ENCODE peak calls at places on chromosomes 7 and 10, in eight cellular contexts. O is upper lobe of left lung, C is HCT116, Y is transverse colon, T is ovary, N is heart left ventricle, H is body of pancreas, S is prostate gland. V is an unnamed sample.

GRCh38 chr10:60827791-60828488 is 49.7 kb downstream of the CDK1 start:
- DNase-seq in O (no peak), C (no peak), Y (no peak), T (no peak), N (no peak), H (peak; percentile 16), S (no peak), V (no peak)

GRCh38 chr7:45657136-45657889 is 83.1 kb downstream of the ADCY1 start:
- DNase-seq in O (peak; percentile 52), C (no peak), Y (no peak), T (no peak), N (peak; percentile 9), H (no peak), S (no peak), V (no peak)

GRCh38 chr7:79658304-79658703 is 204.8 kb upstream of the MAGI2 start:
- DNase-seq in O (no peak), C (no peak), Y (no peak), T (no peak), N (no peak), H (no peak), S (no peak), V (no peak)

GRCh38 chr7:159215053-159215452 is 70.4 kb upstream of the VIPR2 start:
- DNase-seq in O (no peak), C (no peak), Y (no peak), T (no peak), N (no peak), H (no peak), S (no peak), V (no peak)

GRCh38 chr10:5196613-5197234 is at the start of gene AKR1C4:
- DNase-seq in O (no peak), C (no peak), Y (no peak), T (no peak), N (no peak), H (no peak), S (no peak), V (no peak)

GRCh38 chr10:1642600-1643160 is 94.6 kb downstream of the ADARB2 start:
- DNase-seq in O (no peak), C (no peak), Y (no peak), T (no peak), N (no peak), H (no peak), S (no peak), V (no peak)

GRCh38 chr7:1065263-1066260 is 21.2 kb downstream of the GPR146 start:
- DNase-seq in O (peak; percentile 94), C (no peak), Y (peak; percentile 88), T (peak; percentile 88), N (peak; percentile 86), H (peak; percentile 88), S (peak; percentile 78), V (peak; percentile 76)

GRCh38 chr10:109866168-109866994 is 56.9 kb downstream of the XPNPEP1 start:
- DNase-seq in O (no peak), C (peak; percentile 6), Y (no peak), T (peak; percentile 38), N (peak; percentile 51), H (peak; percentile 23), S (no peak), V (no peak)

GRCh38 chr10:8534089-8534488 is 479.6 kb downstream of the GATA3 start:
- DNase-seq in O (no peak), C (no peak), Y (no peak), T (no peak), N (no peak), H (no peak), S (no peak), V (no peak)

GRCh38 chr7:13989138-13989943 is at the start of gene ETV1:
- DNase-seq in O (peak; percentile 82), C (no peak), Y (peak; percentile 35), T (peak; percentile 47), N (peak; percentile 75), H (peak; percentile 49), S (peak; percentile 46), V (peak; percentile 53)

GRCh38 chr10:97747573-97747972 is 10.6 kb downstream of the ZFYVE27 start:
- DNase-seq in O (no peak), C (no peak), Y (no peak), T (no peak), N (no peak), H (no peak), S (no peak), V (no peak)

GRCh38 chr7:158468225-158468624 is 119.4 kb downstream of the PTPRN2 start:
- DNase-seq in O (no peak), C (no peak), Y (no peak), T (no peak), N (no peak), H (no peak), S (no peak), V (no peak)

GRCh38 chr10:32957341-32958084 is 517 bp downstream of the ITGB1 start:
- DNase-seq in O (peak; percentile 94), C (no peak), Y (peak; percentile 50), T (peak; percentile 51), N (peak; percentile 74), H (peak; percentile 64), S (peak; percentile 47), V (peak; percentile 26)

GRCh38 chr10:33098966-33099663 is 141.1 kb upstream of the ITGB1 start:
- DNase-seq in O (no peak), C (no peak), Y (no peak), T (no peak), N (no peak), H (no peak), S (no peak), V (no peak)

GRCh38 chr7:142375710-142376313 is 118.0 kb upstream of the PRSS58 start:
- DNase-seq in O (no peak), C (peak; percentile 10), Y (no peak), T (no peak), N (no peak), H (no peak), S (no peak), V (peak; percentile 38)

GRCh38 chr10:71008150-71008549 is 119.8 kb upstream of the PCBD1 start:
- DNase-seq in O (no peak), C (no peak), Y (no peak), T (no peak), N (no peak), H (no peak), S (no peak), V (no peak)

GRCh38 chr10:71007516-71007915 is 119.2 kb upstream of the PCBD1 start:
- DNase-seq in O (no peak), C (no peak), Y (no peak), T (no peak), N (no peak), H (no peak), S (no peak), V (no peak)

GRCh38 chr10:71011141-71011540 is 122.8 kb upstream of the PCBD1 start:
- DNase-seq in O (no peak), C (no peak), Y (no peak), T (no peak), N (no peak), H (no peak), S (no peak), V (no peak)

GRCh38 chr10:71009031-71009605 is 120.8 kb upstream of the PCBD1 start:
- DNase-seq in O (no peak), C (no peak), Y (no peak), T (no peak), N (no peak), H (no peak), S (no peak), V (no peak)

GRCh38 chr10:71010730-71011129 is 122.4 kb upstream of the PCBD1 start:
- DNase-seq in O (no peak), C (no peak), Y (no peak), T (no peak), N (no peak), H (no peak), S (no peak), V (no peak)
- TF ChIP-seq CTCF in O (no peak), C (peak; percentile 24), Y (no peak), T (no peak), N (peak; percentile 10), H (no peak), S (no peak), V (no peak)

GRCh38 chr7:26192485-26193087 is 8.0 kb downstream of the HNRNPA2B1 start:
- DNase-seq in O (no peak), C (no peak), Y (peak; percentile 16), T (no peak), N (no peak), H (no peak), S (no peak), V (no peak)
- TF ChIP-seq POLR2A in O (no peak), C (no peak), Y (no peak), T (no peak), N (no peak), H (no peak), S (no peak), V (no peak)

GRCh38 chr10:279655-280054 is 144.4 kb downstream of the ZMYND11 start:
- DNase-seq in O (no peak), C (no peak), Y (no peak), T (peak; percentile 9), N (no peak), H (no peak), S (no peak), V (no peak)
- TF ChIP-seq CTCF in O (no peak), C (peak; percentile 13), Y (no peak), T (no peak), N (no peak), H (no peak), S (no peak), V (no peak)

GRCh38 chr7:156948361-156948760 is 1.2 kb upstream of the NOM1 start:
- DNase-seq in O (no peak), C (no peak), Y (no peak), T (no peak), N (no peak), H (no peak), S (no peak), V (no peak)

GRCh38 chr7:156944876-156945275 is 4.6 kb upstream of the NOM1 start:
- DNase-seq in O (no peak), C (no peak), Y (no peak), T (no peak), N (no peak), H (no peak), S (no peak), V (no peak)

GRCh38 chr7:156950381-156950858 is 908 bp downstream of the NOM1 start:
- DNase-seq in O (no peak), C (no peak), Y (no peak), T (no peak), N (no peak), H (no peak), S (no peak), V (no peak)

GRCh38 chr7:156947120-156947843 is 2.2 kb upstream of the NOM1 start:
- DNase-seq in O (no peak), C (no peak), Y (no peak), T (no peak), N (no peak), H (no peak), S (no peak), V (no peak)

DNA sequence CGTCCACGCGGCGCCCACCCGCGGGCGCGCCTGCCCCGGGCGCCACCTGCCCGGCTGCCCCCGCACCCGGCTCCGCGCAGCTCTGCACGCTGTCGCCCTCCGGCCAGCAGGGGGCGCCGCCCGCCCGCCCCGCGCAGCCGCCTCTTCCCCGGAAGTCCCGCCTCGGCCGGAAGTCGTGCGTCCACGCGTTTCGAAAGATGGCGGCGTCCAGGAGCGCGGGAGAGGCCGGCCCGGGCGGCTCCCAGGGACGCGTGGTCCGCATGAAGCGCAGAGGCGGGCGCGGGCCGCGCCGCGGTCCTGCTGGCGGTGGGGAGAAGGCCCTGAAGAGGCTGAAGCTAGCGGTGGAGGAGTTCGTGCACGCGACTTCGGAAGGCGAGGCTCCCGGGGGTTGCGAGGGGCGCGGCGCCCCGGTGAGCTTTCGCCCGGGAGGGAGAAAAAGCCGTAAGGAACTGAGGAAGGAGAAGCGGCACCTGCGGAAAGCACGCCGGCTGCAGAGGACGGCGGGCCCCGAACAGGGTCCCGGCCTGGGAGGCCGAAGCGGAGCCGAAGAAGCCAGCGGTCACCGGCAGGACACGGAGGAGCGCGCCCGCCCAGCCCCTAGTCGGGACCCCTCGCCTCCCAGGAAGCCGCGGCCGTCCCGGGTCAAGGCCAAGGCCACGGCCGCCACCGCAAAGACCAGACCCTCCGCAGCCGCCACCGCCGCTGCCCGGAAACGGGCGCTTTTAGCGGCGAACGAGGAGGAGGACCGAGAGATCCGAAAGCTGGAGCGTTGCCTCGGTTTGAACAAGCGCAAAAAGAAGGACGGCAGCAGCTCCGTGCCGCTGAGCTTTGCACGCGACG is at the start of gene NOM1:
- DNase-seq in O (peak; percentile 98), C (peak; percentile 56), Y (peak; percentile 91), T (peak; percentile 85), N (peak; percentile 93), H (peak; percentile 88), S (peak; percentile 75), V (peak; percentile 79)
- TF ChIP-seq POLR2A in O (peak; percentile 77), C (peak; percentile 59), Y (peak; percentile 52), T (peak; percentile 43), N (peak; percentile 55), H (no peak), S (no peak), V (peak; percentile 49)